ENCODE peak calls at places on chromosomes 1 and 21, in six cellular contexts. One of them, this sample, is unnamed.

GRCh38 chr1:113976609-113977278 is 2.5 kb upstream of the OLFML3 start:
- DNase-seq in NCI-H1436: no peak
- DNase-seq in fibroblast of lung: peak; percentile 61
- DNase-seq in stimulated activated CD8-positive, alpha-beta memory T cell treated with anti-CD3 and anti-CD28 coated beads, Interleukin-12 subunit alpha, Interleukin-12 subunit beta, amount 100 ng/mL, for 4 hours: no peak
- DNase-seq in GM20000: no peak
- DNase-seq in breast epithelium: no peak
- DNase-seq in this sample: no peak

GRCh38 chr1:100671604-100672003 is 47.9 kb upstream of the VCAM1 start:
- DNase-seq in NCI-H1436: no peak
- DNase-seq in fibroblast of lung: peak; percentile 62
- DNase-seq in stimulated activated CD8-positive, alpha-beta memory T cell treated with anti-CD3 and anti-CD28 coated beads, Interleukin-12 subunit alpha, Interleukin-12 subunit beta, amount 100 ng/mL, for 4 hours: no peak
- DNase-seq in GM20000: no peak
- DNase-seq in breast epithelium: no peak
- DNase-seq in this sample: no peak

GRCh38 chr1:16075337-16076002 is 2.0 kb upstream of the FAM131C start:
- DNase-seq in NCI-H1436: no peak
- DNase-seq in fibroblast of lung: peak; percentile 83
- DNase-seq in stimulated activated CD8-positive, alpha-beta memory T cell treated with anti-CD3 and anti-CD28 coated beads, Interleukin-12 subunit alpha, Interleukin-12 subunit beta, amount 100 ng/mL, for 4 hours: no peak
- DNase-seq in GM20000: no peak
- DNase-seq in breast epithelium: no peak
- DNase-seq in this sample: no peak

GRCh38 chr21:18549214-18549905 is 145.8 kb upstream of the TMPRSS15 start:
- DNase-seq in NCI-H1436: no peak
- DNase-seq in fibroblast of lung: no peak
- DNase-seq in stimulated activated CD8-positive, alpha-beta memory T cell treated with anti-CD3 and anti-CD28 coated beads, Interleukin-12 subunit alpha, Interleukin-12 subunit beta, amount 100 ng/mL, for 4 hours: no peak
- DNase-seq in GM20000: no peak
- DNase-seq in breast epithelium: no peak
- DNase-seq in this sample: no peak

GRCh38 chr1:118116401-118116800 is 68.6 kb downstream of the SPAG17 start:
- DNase-seq in NCI-H1436: no peak
- DNase-seq in fibroblast of lung: peak; percentile 61
- DNase-seq in stimulated activated CD8-positive, alpha-beta memory T cell treated with anti-CD3 and anti-CD28 coated beads, Interleukin-12 subunit alpha, Interleukin-12 subunit beta, amount 100 ng/mL, for 4 hours: no peak
- DNase-seq in GM20000: no peak
- DNase-seq in breast epithelium: no peak
- DNase-seq in this sample: no peak

GRCh38 chr1:67429011-67429527 is 1.1 kb downstream of the SERBP1 start:
- DNase-seq in NCI-H1436: no peak
- DNase-seq in fibroblast of lung: peak; percentile 21
- DNase-seq in stimulated activated CD8-positive, alpha-beta memory T cell treated with anti-CD3 and anti-CD28 coated beads, Interleukin-12 subunit alpha, Interleukin-12 subunit beta, amount 100 ng/mL, for 4 hours: peak; percentile 37
- DNase-seq in GM20000: peak; percentile 16
- DNase-seq in breast epithelium: no peak
- DNase-seq in this sample: peak; percentile 74

GRCh38 chr1:205239078-205239477 is 11.3 kb downstream of the TMCC2 start:
- DNase-seq in NCI-H1436: no peak
- DNase-seq in fibroblast of lung: no peak
- DNase-seq in stimulated activated CD8-positive, alpha-beta memory T cell treated with anti-CD3 and anti-CD28 coated beads, Interleukin-12 subunit alpha, Interleukin-12 subunit beta, amount 100 ng/mL, for 4 hours: no peak
- DNase-seq in GM20000: no peak
- DNase-seq in breast epithelium: no peak
- DNase-seq in this sample: no peak

GRCh38 chr1:226827458-226827857 is 43.0 kb upstream of the PSEN2 start:
- DNase-seq in NCI-H1436: no peak
- DNase-seq in fibroblast of lung: peak; percentile 20
- DNase-seq in stimulated activated CD8-positive, alpha-beta memory T cell treated with anti-CD3 and anti-CD28 coated beads, Interleukin-12 subunit alpha, Interleukin-12 subunit beta, amount 100 ng/mL, for 4 hours: no peak
- DNase-seq in GM20000: no peak
- DNase-seq in breast epithelium: no peak
- DNase-seq in this sample: no peak

This sample was measured in spleen.